ENCODE peak calls at places on chromosomes 1 and 21, in five cellular contexts. A is SK-N-SH, F is GM12878, O is HepG2, Z is K562. K is an unnamed sample.

GRCh38 chr1:88877382-88877825 is 14.0 kb downstream of the GTF2B start:
- DNase-seq in A (peak), Z (peak), O (peak), F (no peak), K (peak)

GRCh38 chr1:10033359-10033845 is 644 bp downstream of the UBE4B start:
- DNase-seq in F (no peak), Z (peak), A (no peak), O (peak), K (peak)

GRCh38 chr1:30422251-30422650 is 301.1 kb downstream of the MATN1 start:
- DNase-seq in O (no peak), Z (no peak), A (no peak), F (no peak), K (no peak)

GRCh38 chr1:156259805-156260204 is 11.9 kb upstream of the PAQR6 start:
- DNase-seq in O (no peak), Z (peak), A (peak), F (no peak), K (no peak)

GRCh38 chr1:204858381-204858821 is 12.3 kb upstream of the NFASC start:
- DNase-seq in A (no peak), O (no peak), F (no peak), Z (no peak), K (no peak)

GRCh38 chr1:63668298-63668697 is 75.1 kb downstream of the PGM1 start:
- DNase-seq in O (no peak), A (no peak), Z (no peak), F (no peak), K (no peak)

GRCh38 chr1:209597496-209597895 is 14.0 kb downstream of the CAMK1G start:
- DNase-seq in Z (no peak), A (no peak), F (no peak), O (no peak), K (no peak)

GRCh38 chr21:29114765-29115164 is 15.7 kb upstream of the MAP3K7CL start:
- DNase-seq in Z (no peak), O (no peak), A (no peak), F (no peak), K (peak)

GRCh38 chr1:1211541-1212511 is 2.1 kb downstream of the TNFRSF4 start:
- DNase-seq in O (no peak), Z (no peak), A (peak), F (no peak), K (no peak)

GRCh38 chr1:24695202-24695974 is 49.9 kb upstream of the CLIC4 start:
- DNase-seq in Z (peak), F (no peak), A (no peak), O (no peak), K (no peak)

GRCh38 chr1:15454256-15454655 is 2.3 kb upstream of the CELA2A start:
- DNase-seq in F (no peak), A (no peak), Z (no peak), O (no peak), K (no peak)

GRCh38 chr1:223401873-223402789 is 8.9 kb downstream of the CCDC185 start:
- DNase-seq in A (no peak), Z (peak), O (no peak), F (no peak), K (peak)

GRCh38 chr1:150256549-150257341 is 829 bp upstream of the CA14 start:
- DNase-seq in Z (no peak), O (peak), F (no peak), A (no peak), K (no peak)

GRCh38 chr1:31798433-31799195 is 17.2 kb downstream of the SPOCD1 start:
- DNase-seq in F (no peak), A (no peak), Z (no peak), O (peak), K (no peak)

GRCh38 chr1:180229483-180230415 is at the start of gene LHX4:
- DNase-seq in F (no peak), O (no peak), A (peak), Z (peak), K (no peak)

GRCh38 chr21:33234618-33235520 is 5.1 kb downstream of the IFNAR2 start:
- DNase-seq in O (no peak), Z (peak), F (no peak), A (no peak), K (no peak)

GRCh38 chr1:234188454-234188792 is 184.8 kb upstream of the COA6 start:
- DNase-seq in O (peak), A (no peak), Z (peak), F (peak), K (peak)

GRCh38 chr1:242140871-242141270 is 142.0 kb upstream of the MAP1LC3C start:
- DNase-seq in F (no peak), A (no peak), O (no peak), Z (no peak), K (no peak)

GRCh38 chr1:212785871-212786270 is 5.7 kb downstream of the NSL1 start:
- DNase-seq in A (no peak), Z (no peak), O (no peak), F (no peak), K (no peak)

GRCh38 chr1:8276173-8276914 is 41.6 kb upstream of the SLC45A1 start:
- DNase-seq in A (no peak), O (no peak), F (no peak), Z (peak), K (no peak)

GRCh38 chr1:91700332-91700731 is 185.6 kb downstream of the TGFBR3 start:
- DNase-seq in A (no peak), O (no peak), Z (no peak), F (no peak), K (no peak)

GRCh38 chr1:17587693-17588047 is 48.2 kb downstream of the ARHGEF10L start:
- DNase-seq in A (no peak), F (no peak), O (peak), Z (no peak), K (no peak)

GRCh38 chr1:226447932-226448670 is 40.2 kb upstream of the PARP1 start:
- DNase-seq in F (no peak), A (no peak), O (no peak), Z (no peak), K (no peak)

GRCh38 chr1:67578397-67579020 is 106.5 kb upstream of the GADD45A start:
- DNase-seq in A (no peak), O (peak), F (no peak), Z (no peak), K (no peak)

GRCh38 chr1:177274687-177275211 is 104.0 kb downstream of the BRINP2 start:
- DNase-seq in A (no peak), F (no peak), Z (no peak), O (no peak), K (no peak)

GRCh38 chr1:61453111-61453961 is 271.6 kb downstream of the TM2D1 start:
- DNase-seq in O (peak), A (peak), Z (peak), F (peak), K (peak)

GRCh38 chr21:20424943-20425342 is 573.3 kb upstream of the NCAM2 start:
- DNase-seq in O (no peak), F (no peak), A (no peak), Z (peak), K (no peak)

GRCh38 chr1:37682334-37682987 is 9.9 kb upstream of the CDCA8 start:
- DNase-seq in O (peak), A (peak), Z (peak), F (no peak), K (peak)

GRCh38 chr1:246592695-246593094 is 26.4 kb downstream of the CNST start:
- DNase-seq in Z (no peak), A (no peak), O (no peak), F (no peak), K (no peak)

GRCh38 chr1:203968728-203969127 is 104.2 kb upstream of the SOX13 start:
- DNase-seq in Z (no peak), F (no peak), A (no peak), O (no peak), K (no peak)

GRCh38 chr1:175885247-175885646 is 141.9 kb upstream of the TNR start:
- DNase-seq in Z (no peak), O (no peak), A (no peak), F (no peak), K (no peak)

GRCh38 chr1:244066954-244067716 is 16.1 kb downstream of the ZBTB18 start:
- DNase-seq in O (no peak), F (no peak), Z (no peak), A (no peak), K (no peak)

DNA sequence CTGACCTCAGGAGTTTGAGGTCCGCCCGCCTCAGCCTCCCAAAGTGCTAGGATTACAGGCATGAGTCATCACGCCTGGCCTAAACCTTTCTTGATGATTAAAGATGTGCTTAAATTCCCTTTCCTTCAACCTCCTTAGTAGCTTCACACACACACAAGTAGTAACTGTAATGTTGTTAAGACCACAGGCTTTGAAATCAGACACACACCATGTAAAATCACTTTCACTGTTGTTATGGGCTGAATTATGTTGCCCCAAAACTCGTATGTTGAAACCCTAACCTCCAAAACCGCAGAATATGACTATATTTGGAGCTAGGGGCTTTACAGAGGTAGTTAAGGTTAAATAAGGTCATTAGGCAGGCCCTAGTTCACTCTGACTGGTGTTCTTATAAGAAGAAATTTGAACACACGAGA is 180.2 kb downstream of the NR5A2 start:
- DNase-seq in F (peak), O (no peak), Z (peak), A (no peak), K (no peak)
- TF ChIP-seq ZBTB33 in F (no peak), O (no peak), Z (no peak), A (no peak), K (no peak)

GRCh38 chr1:116951175-116951935 is 41.6 kb downstream of the PTGFRN start:
- DNase-seq in F (no peak), Z (no peak), O (no peak), A (no peak), K (no peak)

GRCh38 chr1:116948642-116949041 is 38.9 kb downstream of the PTGFRN start:
- DNase-seq in O (no peak), A (no peak), Z (no peak), F (no peak), K (no peak)

GRCh38 chr1:116947090-116947489 is 37.4 kb downstream of the PTGFRN start:
- DNase-seq in F (no peak), A (peak), O (no peak), Z (no peak), K (no peak)

GRCh38 chr1:116949213-116949985 is 39.7 kb downstream of the PTGFRN start:
- DNase-seq in O (no peak), A (no peak), Z (no peak), F (no peak), K (no peak)

DNA sequence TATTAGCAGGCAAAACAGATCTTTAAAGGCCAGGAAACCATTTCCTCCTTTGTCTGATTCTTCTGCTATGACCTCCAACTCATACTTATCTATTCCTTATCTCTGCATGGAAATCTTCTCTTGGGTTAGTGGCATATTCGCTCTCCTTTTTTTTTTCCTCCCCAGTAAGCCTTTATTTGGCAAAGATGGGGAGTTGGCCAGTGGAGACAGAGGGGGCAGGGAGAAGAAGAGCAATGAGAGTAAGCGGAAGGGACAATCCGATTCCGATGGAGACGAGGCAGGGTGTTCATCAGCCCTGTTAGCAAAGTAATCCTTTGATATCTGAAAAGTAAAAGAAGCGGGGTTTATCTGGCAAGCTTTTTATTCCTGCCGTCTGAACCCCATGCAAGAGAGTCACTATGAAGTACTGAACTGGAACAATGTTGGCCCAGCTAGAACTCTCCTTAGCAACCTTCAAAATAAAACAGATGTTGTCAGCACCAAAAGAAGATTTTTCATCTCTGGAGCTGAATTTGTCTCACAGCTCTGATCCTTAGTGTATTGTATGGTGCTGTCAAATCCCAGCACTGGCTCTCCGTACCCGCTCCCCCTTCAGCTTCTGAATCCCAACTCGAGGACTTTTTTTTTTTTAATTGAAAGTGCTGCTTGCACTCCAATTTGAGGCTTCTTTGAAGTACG is 40.9 kb downstream of the PTGFRN start:
- DNase-seq in Z (no peak), F (no peak), A (no peak), O (no peak), K (no peak)
- H3K9ac ChIP-seq in Z (no peak), F (no peak), A (no peak), O (no peak), K (no peak)

DNA sequence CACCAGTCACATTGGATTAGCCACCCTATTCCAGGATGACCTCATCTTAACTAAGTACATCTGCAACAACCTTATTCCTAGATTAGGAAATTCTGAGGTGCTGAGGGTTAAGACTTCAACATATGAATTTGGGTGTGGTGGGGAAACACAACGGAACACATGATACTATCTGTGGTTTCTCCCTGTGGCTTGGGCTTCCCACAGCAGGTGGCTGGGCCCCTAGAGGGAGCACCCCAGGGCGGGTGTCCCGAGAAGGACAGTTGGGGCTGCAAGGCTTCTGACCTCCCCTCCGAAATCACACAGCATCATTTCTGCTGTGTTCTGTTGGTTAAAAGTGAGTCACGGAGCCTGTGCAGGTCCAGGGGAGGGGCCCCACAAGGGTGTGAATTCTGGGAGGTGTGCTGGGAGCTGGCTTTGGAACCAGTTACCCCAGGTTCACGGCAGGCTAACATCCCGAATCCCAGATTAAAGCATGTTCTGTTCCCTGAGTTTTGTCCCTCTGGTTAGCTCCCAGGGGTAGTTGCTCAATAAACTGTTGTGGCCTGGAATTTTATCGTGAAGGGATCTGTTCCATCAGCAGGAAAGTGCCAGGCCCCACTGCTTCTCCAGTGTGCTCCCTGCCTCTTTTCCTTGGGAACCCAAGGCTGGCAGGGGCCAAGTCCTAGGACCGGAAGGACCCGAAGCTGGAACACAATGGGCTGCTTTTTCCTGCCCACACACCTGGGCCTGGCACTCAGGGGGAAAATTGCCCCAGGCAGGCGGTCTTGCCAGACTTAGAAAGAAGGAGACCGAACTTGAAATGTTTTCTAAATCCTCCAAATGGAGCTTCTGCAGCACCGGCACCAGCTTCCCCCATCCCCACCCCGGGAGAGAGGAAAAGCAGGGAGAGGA is 154.0 kb upstream of the WNT4 start:
- DNase-seq in A (no peak), Z (peak), F (no peak), O (no peak), K (no peak)
- TF ChIP-seq ZBTB33 in A (no peak), Z (no peak), F (no peak), O (no peak), K (no peak)

GRCh38 chr1:214516434-214517326 is 34.7 kb downstream of the PTPN14 start:
- DNase-seq in A (no peak), Z (no peak), O (peak), F (no peak), K (no peak)
- H3K9ac ChIP-seq in A (no peak), Z (no peak), O (no peak), F (no peak), K (no peak)

DNA sequence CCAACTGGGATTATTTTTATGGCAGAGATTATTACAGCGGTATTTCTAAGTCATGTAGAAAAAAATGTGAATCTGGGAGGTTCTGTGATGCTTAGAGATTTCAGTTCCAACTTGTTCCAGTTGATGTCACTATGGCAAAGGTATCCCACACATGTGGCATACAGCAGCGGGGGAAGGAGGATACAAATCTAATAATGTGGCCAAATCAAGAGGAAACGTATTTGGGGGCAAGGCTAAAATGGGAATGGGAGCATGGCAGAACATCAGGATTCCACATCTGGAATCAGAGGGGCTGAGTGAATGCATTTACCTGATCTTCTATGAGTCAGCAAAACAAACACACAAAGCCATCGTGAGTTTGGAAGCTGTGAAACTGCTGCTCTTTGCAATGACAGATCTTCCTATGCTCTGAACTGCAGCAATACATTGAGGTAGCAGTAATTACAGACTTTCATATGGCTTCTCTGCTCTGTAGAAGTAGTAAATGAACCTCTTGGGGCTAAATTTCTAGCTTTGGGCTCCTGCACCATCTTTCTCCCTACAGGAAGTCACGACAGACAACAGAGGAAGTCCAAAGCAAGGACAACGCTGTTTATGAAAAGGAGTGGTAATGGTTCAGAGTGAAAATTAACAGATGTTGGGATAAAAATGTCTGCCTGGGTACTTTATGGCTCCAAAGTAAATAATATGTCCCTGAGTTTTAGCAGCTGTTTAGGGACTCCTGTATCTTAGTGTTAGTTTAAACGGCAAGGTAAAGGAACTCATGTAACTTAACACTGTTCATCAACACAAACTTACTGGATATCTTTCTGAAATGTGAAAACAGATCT is 55.6 kb downstream of the GABPA start:
- DNase-seq in Z (peak), F (no peak), A (peak), O (peak), K (peak)
- TF ChIP-seq ZBTB33 in Z (no peak), F (no peak), A (no peak), O (no peak), K (no peak)

GRCh38 chr1:208034135-208034534 is 123.2 kb upstream of the CD34 start:
- DNase-seq in O (no peak), Z (no peak), A (no peak), F (no peak), K (no peak)
- H3K9ac ChIP-seq in O (no peak), Z (no peak), A (no peak), F (no peak), K (no peak)

GRCh38 chr1:160211010-160211790 is 6.0 kb downstream of the PEA15 start:
- DNase-seq in Z (no peak), F (no peak), O (no peak), A (peak), K (no peak)

GRCh38 chr1:160209041-160209655 is 4.0 kb downstream of the PEA15 start:
- DNase-seq in O (no peak), F (no peak), Z (no peak), A (peak), K (no peak)

GRCh38 chr1:160210563-160210962 is 5.4 kb downstream of the PEA15 start:
- DNase-seq in Z (no peak), O (no peak), F (no peak), A (peak), K (no peak)

GRCh38 chr1:160208179-160209040 is 3.2 kb downstream of the PEA15 start:
- DNase-seq in Z (no peak), O (no peak), F (no peak), A (no peak), K (no peak)

GRCh38 chr1:160209656-160210046 is 4.5 kb downstream of the PEA15 start:
- DNase-seq in O (no peak), Z (no peak), F (no peak), A (peak), K (no peak)
- TF ChIP-seq ZBTB33 in O (no peak), Z (no peak), F (no peak), A (no peak), K (no peak)

GRCh38 chr21:41766051-41766882 is 585 bp downstream of the RIPK4 start:
- DNase-seq in Z (no peak), O (no peak), A (no peak), F (no peak), K (no peak)

GRCh38 chr21:41766883-41767605 is at the start of gene RIPK4:
- DNase-seq in O (peak), F (peak), A (peak), Z (no peak), K (peak)

GRCh38 chr21:41764558-41765392 is 2.1 kb downstream of the RIPK4 start:
- DNase-seq in F (no peak), O (peak), A (no peak), Z (no peak), K (no peak)

GRCh38 chr21:41763996-41764395 is 2.9 kb downstream of the RIPK4 start:
- DNase-seq in Z (no peak), F (no peak), A (no peak), O (no peak), K (no peak)

GRCh38 chr21:41765393-41765950 is 1.4 kb downstream of the RIPK4 start:
- DNase-seq in F (no peak), Z (no peak), A (no peak), O (no peak), K (no peak)
- H3K9ac ChIP-seq in F (no peak), Z (no peak), A (no peak), O (peak), K (peak)

K was measured in HCT116.